ENCODE peak calls at places on chromosome 1, in eight cellular contexts. X is nephron progenitor cell; G is neural progenitor cell; S is substantia nigra; I is CD4-positive, alpha-beta T cell; D is HFF-Myc; W is HAP-1; Q is Calu3. O is an unnamed sample.
A peak's percentile ranks its signal among the peaks of the same experiment; 100 is the strongest.

GRCh38 chr1:26529655-26530539 is at the start of gene RPS6KA1:
- DNase-seq in X (peak; percentile 87), G (peak; percentile 95), S (peak; percentile 48), I (peak; percentile 63), D (no peak), W (peak; percentile 60), Q (peak; percentile 63), O (no peak)

GRCh38 chr1:93566227-93566626 is 115.4 kb downstream of the BCAR3 start:
- DNase-seq in X (no peak), G (no peak), S (no peak), I (no peak), D (no peak), W (no peak), Q (no peak), O (no peak)

GRCh38 chr1:155044812-155045690 is 6.1 kb upstream of the ADAM15 start:
- DNase-seq in X (peak; percentile 62), G (peak; percentile 89), S (peak; percentile 61), I (peak; percentile 52), D (no peak), W (peak; percentile 61), Q (peak; percentile 84), O (no peak)

GRCh38 chr1:96978867-96979266 is 257.3 kb downstream of the PTBP2 start:
- DNase-seq in X (no peak), G (no peak), S (no peak), I (no peak), D (no peak), W (no peak), Q (no peak), O (no peak)

GRCh38 chr1:187891993-187892392 is 1063.2 kb downstream of the PLA2G4A start:
- DNase-seq in X (no peak), G (peak; percentile 43), S (no peak), I (no peak), D (no peak), W (no peak), Q (no peak), O (no peak)

GRCh38 chr1:219731771-219732170 is 118.9 kb upstream of the ZC3H11B start:
- DNase-seq in X (no peak), G (no peak), S (no peak), I (no peak), D (no peak), W (no peak), Q (no peak), O (no peak)

GRCh38 chr1:226436855-226437491 is 29.1 kb upstream of the PARP1 start:
- DNase-seq in X (no peak), G (no peak), S (no peak), I (no peak), D (no peak), W (no peak), Q (no peak), O (no peak)

GRCh38 chr1:2151906-2152305 is 42.7 kb downstream of the FAAP20 start:
- DNase-seq in X (no peak), G (no peak), S (no peak), I (no peak), D (no peak), W (no peak), Q (no peak), O (no peak)

GRCh38 chr1:87242445-87243185 is 86.1 kb upstream of the LMO4 start:
- DNase-seq in X (no peak), G (no peak), S (no peak), I (no peak), D (no peak), W (no peak), Q (no peak), O (no peak)

GRCh38 chr1:145689922-145690321 is 17.2 kb downstream of the PDZK1 start:
- DNase-seq in X (no peak), G (no peak), S (no peak), I (no peak), D (no peak), W (no peak), Q (no peak), O (no peak)

GRCh38 chr1:7561331-7561921 is 209.7 kb upstream of the VAMP3 start:
- DNase-seq in X (peak; percentile 61), G (peak; percentile 75), S (no peak), I (no peak), D (no peak), W (no peak), Q (no peak), O (no peak)

GRCh38 chr1:218322762-218323161 is 22.4 kb upstream of the TGFB2 start:
- DNase-seq in X (no peak), G (no peak), S (no peak), I (no peak), D (no peak), W (no peak), Q (no peak), O (no peak)

GRCh38 chr1:153616144-153616884 is at the start of gene S100A14:
- DNase-seq in X (no peak), G (no peak), S (no peak), I (no peak), D (no peak), W (no peak), Q (peak; percentile 86), O (no peak)

GRCh38 chr1:67969446-67969845 is 81.0 kb downstream of the DIRAS3 start:
- DNase-seq in X (no peak), G (no peak), S (no peak), I (no peak), D (no peak), W (no peak), Q (no peak), O (no peak)

GRCh38 chr1:240295811-240296210 is 204.1 kb downstream of the FMN2 start:
- DNase-seq in X (no peak), G (no peak), S (no peak), I (no peak), D (no peak), W (no peak), Q (no peak), O (no peak)

GRCh38 chr1:45569962-45570581 is 13.8 kb upstream of the NASP start:
- DNase-seq in X (peak; percentile 73), G (peak; percentile 76), S (peak; percentile 51), I (peak; percentile 60), D (peak; percentile 60), W (peak; percentile 66), Q (peak; percentile 67), O (peak; percentile 46)

GRCh38 chr1:18297896-18298648 is 182.7 kb upstream of the KLHDC7A start:
- DNase-seq in X (no peak), G (peak; percentile 44), S (no peak), I (no peak), D (no peak), W (no peak), Q (no peak), O (no peak)

GRCh38 chr1:51088474-51088873 is 13.6 kb upstream of the C1orf185 start:
- DNase-seq in X (no peak), G (no peak), S (no peak), I (no peak), D (no peak), W (no peak), Q (no peak), O (no peak)

GRCh38 chr1:6448749-6449631 is 17.0 kb downstream of the TNFRSF25 start:
- DNase-seq in X (peak; percentile 77), G (peak; percentile 89), S (no peak), I (peak; percentile 44), D (no peak), W (no peak), Q (no peak), O (no peak)

GRCh38 chr1:21865609-21865942 is 53.5 kb downstream of the LDLRAD2 start:
- DNase-seq in X (no peak), G (no peak), S (no peak), I (no peak), D (no peak), W (no peak), Q (no peak), O (no peak)

GRCh38 chr1:61746768-61747167 is 4.5 kb downstream of the PATJ start:
- DNase-seq in X (no peak), G (no peak), S (no peak), I (no peak), D (no peak), W (no peak), Q (no peak), O (no peak)

GRCh38 chr1:240210026-240210425 is 118.3 kb downstream of the FMN2 start:
- DNase-seq in X (no peak), G (no peak), S (no peak), I (no peak), D (no peak), W (no peak), Q (no peak), O (no peak)

GRCh38 chr1:174743654-174744561 is 255.8 kb upstream of the CACYBP start:
- DNase-seq in X (no peak), G (peak; percentile 44), S (no peak), I (no peak), D (no peak), W (peak; percentile 43), Q (no peak), O (peak; percentile 5)

GRCh38 chr1:39127513-39127912 is 77.0 kb upstream of the MACF1 start:
- DNase-seq in X (no peak), G (peak; percentile 49), S (no peak), I (no peak), D (no peak), W (peak; percentile 27), Q (peak; percentile 32), O (no peak)

GRCh38 chr1:229943988-229944743 is 122.9 kb upstream of the GALNT2 start:
- DNase-seq in X (no peak), G (no peak), S (no peak), I (no peak), D (no peak), W (no peak), Q (no peak), O (no peak)

GRCh38 chr1:193418745-193419058 is 232.3 kb upstream of the B3GALT2 start:
- DNase-seq in X (no peak), G (no peak), S (no peak), I (no peak), D (no peak), W (no peak), Q (no peak), O (no peak)

GRCh38 chr1:24052119-24052695 is 59.7 kb downstream of the MYOM3 start:
- DNase-seq in X (no peak), G (no peak), S (no peak), I (no peak), D (no peak), W (no peak), Q (no peak), O (no peak)

O was measured in HS-27A.